ENCODE peak calls at places on chromosomes 6 and 20, in six cellular contexts. I is pancreas; F is activated CD8-positive, alpha-beta memory T cell treated with anti-CD3 and anti-CD28 coated beads for 24 hours; U is stimulated activated CD4-positive, alpha-beta T cell treated with anti-CD3 and anti-CD28 coated beads, Interleukin-15, amount 100 ng/mL, for 24 hours; G is CD4-positive, alpha-beta T cell; V is GM10248. W is an unnamed sample.
A peak's percentile ranks its signal among the peaks of the same experiment; 100 is the strongest.

GRCh38 chr6:33108307-33108706 is 32.5 kb downstream of the HLA-DPB1 start:
- DNase-seq in I (no peak), F (no peak), U (no peak), G (no peak), V (no peak), W (no peak)

GRCh38 chr20:34037767-34038166 is 44.1 kb downstream of the RALY start:
- DNase-seq in I (no peak), F (no peak), U (no peak), G (no peak), V (no peak), W (no peak)

GRCh38 chr6:136351518-136352106 is 62.0 kb upstream of the BCLAF1 start:
- DNase-seq in I (no peak), F (no peak), U (no peak), G (no peak), V (no peak), W (no peak)

GRCh38 chr6:26240157-26240980 is 124.6 kb upstream of the BTN3A2 start:
- DNase-seq in I (no peak), F (peak; percentile 88), U (peak; percentile 76), G (peak; percentile 56), V (peak; percentile 73), W (peak; percentile 78)

GRCh38 chr6:21586760-21587181 is 6.8 kb upstream of the SOX4 start:
- DNase-seq in I (no peak), F (no peak), U (peak; percentile 9), G (no peak), V (no peak), W (no peak)

GRCh38 chr20:53631909-53632662 is 38.4 kb upstream of the ZNF217 start:
- DNase-seq in I (no peak), F (peak; percentile 43), U (no peak), G (no peak), V (no peak), W (no peak)

GRCh38 chr20:47007826-47008655 is 113.4 kb downstream of the EYA2 start:
- DNase-seq in I (no peak), F (no peak), U (no peak), G (no peak), V (no peak), W (no peak)

GRCh38 chr6:118768441-118768840 is 117.0 kb upstream of the CEP85L start:
- DNase-seq in I (no peak), F (no peak), U (no peak), G (no peak), V (no peak), W (no peak)

W was measured in pons.